ENCODE peak calls at places on chromosomes 13 and 19, in five cellular contexts. One of them, this sample, is unnamed.

GRCh38 chr19:12751635-12752034 is at the start of gene BEST2:
- DNase-seq in MV-4-11: no peak
- DNase-seq in activated naive CD8-positive, alpha-beta T cell treated with anti-CD3 and anti-CD28 coated beads, Interleukin-2, amount 50 U/mL, for 24 hours: no peak
- DNase-seq in kidney epithelial cell: no peak
- DNase-seq in fibroblast of pulmonary artery: no peak
- DNase-seq in this sample: no peak

GRCh38 chr13:108268713-108269112 is 805 bp upstream of the TNFSF13B start:
- DNase-seq in MV-4-11: no peak
- DNase-seq in activated naive CD8-positive, alpha-beta T cell treated with anti-CD3 and anti-CD28 coated beads, Interleukin-2, amount 50 U/mL, for 24 hours: no peak
- DNase-seq in kidney epithelial cell: no peak
- DNase-seq in fibroblast of pulmonary artery: no peak
- DNase-seq in this sample: no peak

GRCh38 chr13:72258340-72258981 is 391.5 kb upstream of the DACH1 start:
- DNase-seq in MV-4-11: no peak
- DNase-seq in activated naive CD8-positive, alpha-beta T cell treated with anti-CD3 and anti-CD28 coated beads, Interleukin-2, amount 50 U/mL, for 24 hours: no peak
- DNase-seq in kidney epithelial cell: no peak
- DNase-seq in fibroblast of pulmonary artery: no peak
- DNase-seq in this sample: no peak

GRCh38 chr19:19956431-19957075 is 55.8 kb downstream of the ZNF93 start:
- DNase-seq in MV-4-11: no peak
- DNase-seq in activated naive CD8-positive, alpha-beta T cell treated with anti-CD3 and anti-CD28 coated beads, Interleukin-2, amount 50 U/mL, for 24 hours: no peak
- DNase-seq in kidney epithelial cell: no peak
- DNase-seq in fibroblast of pulmonary artery: no peak
- DNase-seq in this sample: no peak

GRCh38 chr13:24145231-24145630 is 15.3 kb upstream of the SPATA13 start:
- DNase-seq in MV-4-11: no peak
- DNase-seq in activated naive CD8-positive, alpha-beta T cell treated with anti-CD3 and anti-CD28 coated beads, Interleukin-2, amount 50 U/mL, for 24 hours: no peak
- DNase-seq in kidney epithelial cell: no peak
- DNase-seq in fibroblast of pulmonary artery: no peak
- DNase-seq in this sample: no peak

GRCh38 chr13:39773833-39774232 is 118.4 kb downstream of the COG6 start:
- DNase-seq in MV-4-11: no peak
- DNase-seq in activated naive CD8-positive, alpha-beta T cell treated with anti-CD3 and anti-CD28 coated beads, Interleukin-2, amount 50 U/mL, for 24 hours: no peak
- DNase-seq in kidney epithelial cell: no peak
- DNase-seq in fibroblast of pulmonary artery: peak; percentile 36
- DNase-seq in this sample: no peak

GRCh38 chr19:38736413-38737280 is 7.6 kb downstream of the CAPN12 start:
- DNase-seq in MV-4-11: no peak
- DNase-seq in activated naive CD8-positive, alpha-beta T cell treated with anti-CD3 and anti-CD28 coated beads, Interleukin-2, amount 50 U/mL, for 24 hours: peak; percentile 78
- DNase-seq in kidney epithelial cell: no peak
- DNase-seq in fibroblast of pulmonary artery: no peak
- DNase-seq in this sample: no peak

GRCh38 chr13:41763772-41764171 is 197.1 kb downstream of the VWA8 start:
- DNase-seq in MV-4-11: no peak
- DNase-seq in activated naive CD8-positive, alpha-beta T cell treated with anti-CD3 and anti-CD28 coated beads, Interleukin-2, amount 50 U/mL, for 24 hours: no peak
- DNase-seq in kidney epithelial cell: no peak
- DNase-seq in fibroblast of pulmonary artery: no peak
- DNase-seq in this sample: no peak

GRCh38 chr19:512548-513365 is 5.5 kb downstream of the TPGS1 start:
- DNase-seq in MV-4-11: no peak
- DNase-seq in activated naive CD8-positive, alpha-beta T cell treated with anti-CD3 and anti-CD28 coated beads, Interleukin-2, amount 50 U/mL, for 24 hours: no peak
- DNase-seq in kidney epithelial cell: no peak
- DNase-seq in fibroblast of pulmonary artery: no peak
- DNase-seq in this sample: no peak

GRCh38 chr19:38975861-38976271 is 324 bp upstream of the FBXO17 start:
- DNase-seq in MV-4-11: no peak
- DNase-seq in activated naive CD8-positive, alpha-beta T cell treated with anti-CD3 and anti-CD28 coated beads, Interleukin-2, amount 50 U/mL, for 24 hours: no peak
- DNase-seq in kidney epithelial cell: no peak
- DNase-seq in fibroblast of pulmonary artery: peak; percentile 43
- DNase-seq in this sample: no peak

GRCh38 chr19:16807416-16808274 is 21.6 kb upstream of the SIN3B start:
- DNase-seq in MV-4-11: no peak
- DNase-seq in activated naive CD8-positive, alpha-beta T cell treated with anti-CD3 and anti-CD28 coated beads, Interleukin-2, amount 50 U/mL, for 24 hours: no peak
- DNase-seq in kidney epithelial cell: no peak
- DNase-seq in fibroblast of pulmonary artery: no peak
- DNase-seq in this sample: no peak

GRCh38 chr19:2289714-2290435 is 7.9 kb upstream of the PEAK3 start:
- DNase-seq in MV-4-11: peak; percentile 97
- DNase-seq in activated naive CD8-positive, alpha-beta T cell treated with anti-CD3 and anti-CD28 coated beads, Interleukin-2, amount 50 U/mL, for 24 hours: peak; percentile 45
- DNase-seq in kidney epithelial cell: no peak
- DNase-seq in fibroblast of pulmonary artery: no peak
- DNase-seq in this sample: peak; percentile 95

GRCh38 chr13:30373727-30374126 is 48.6 kb upstream of the UBE2L5 start:
- DNase-seq in MV-4-11: peak; percentile 34
- DNase-seq in activated naive CD8-positive, alpha-beta T cell treated with anti-CD3 and anti-CD28 coated beads, Interleukin-2, amount 50 U/mL, for 24 hours: peak; percentile 47
- DNase-seq in kidney epithelial cell: no peak
- DNase-seq in fibroblast of pulmonary artery: no peak
- DNase-seq in this sample: no peak

GRCh38 chr19:13381827-13382632 is 124.2 kb downstream of the CACNA1A start:
- DNase-seq in MV-4-11: no peak
- DNase-seq in activated naive CD8-positive, alpha-beta T cell treated with anti-CD3 and anti-CD28 coated beads, Interleukin-2, amount 50 U/mL, for 24 hours: no peak
- DNase-seq in kidney epithelial cell: no peak
- DNase-seq in fibroblast of pulmonary artery: peak; percentile 67
- DNase-seq in this sample: no peak

GRCh38 chr13:21333186-21333585 is 125.9 kb downstream of the ZDHHC20 start:
- DNase-seq in MV-4-11: no peak
- DNase-seq in activated naive CD8-positive, alpha-beta T cell treated with anti-CD3 and anti-CD28 coated beads, Interleukin-2, amount 50 U/mL, for 24 hours: no peak
- DNase-seq in kidney epithelial cell: no peak
- DNase-seq in fibroblast of pulmonary artery: no peak
- DNase-seq in this sample: no peak

GRCh38 chr13:51849145-51850101 is 4.4 kb upstream of the TMEM272 start:
- DNase-seq in MV-4-11: peak; percentile 66
- DNase-seq in activated naive CD8-positive, alpha-beta T cell treated with anti-CD3 and anti-CD28 coated beads, Interleukin-2, amount 50 U/mL, for 24 hours: peak; percentile 60
- DNase-seq in kidney epithelial cell: no peak
- DNase-seq in fibroblast of pulmonary artery: peak; percentile 20
- DNase-seq in this sample: peak; percentile 28

GRCh38 chr13:27334774-27335490 is 64.3 kb downstream of the RASL11A start:
- DNase-seq in MV-4-11: no peak
- DNase-seq in activated naive CD8-positive, alpha-beta T cell treated with anti-CD3 and anti-CD28 coated beads, Interleukin-2, amount 50 U/mL, for 24 hours: no peak
- DNase-seq in kidney epithelial cell: no peak
- DNase-seq in fibroblast of pulmonary artery: no peak
- DNase-seq in this sample: no peak

GRCh38 chr13:102508411-102508810 is 88.4 kb upstream of the TPP2 start:
- DNase-seq in MV-4-11: no peak
- DNase-seq in activated naive CD8-positive, alpha-beta T cell treated with anti-CD3 and anti-CD28 coated beads, Interleukin-2, amount 50 U/mL, for 24 hours: no peak
- DNase-seq in kidney epithelial cell: no peak
- DNase-seq in fibroblast of pulmonary artery: no peak
- DNase-seq in this sample: no peak

GRCh38 chr13:98490866-98491265 is 86.0 kb downstream of the STK24 start:
- DNase-seq in MV-4-11: no peak
- DNase-seq in activated naive CD8-positive, alpha-beta T cell treated with anti-CD3 and anti-CD28 coated beads, Interleukin-2, amount 50 U/mL, for 24 hours: no peak
- DNase-seq in kidney epithelial cell: no peak
- DNase-seq in fibroblast of pulmonary artery: no peak
- DNase-seq in this sample: no peak

GRCh38 chr19:49145485-49146407 is 9.4 kb downstream of the HRC start:
- DNase-seq in MV-4-11: peak; percentile 75
- DNase-seq in activated naive CD8-positive, alpha-beta T cell treated with anti-CD3 and anti-CD28 coated beads, Interleukin-2, amount 50 U/mL, for 24 hours: peak; percentile 88
- DNase-seq in kidney epithelial cell: no peak
- DNase-seq in fibroblast of pulmonary artery: peak; percentile 78
- DNase-seq in this sample: peak; percentile 83

GRCh38 chr19:7933411-7933810 is 7.5 kb upstream of the CTXN1 start:
- DNase-seq in MV-4-11: no peak
- DNase-seq in activated naive CD8-positive, alpha-beta T cell treated with anti-CD3 and anti-CD28 coated beads, Interleukin-2, amount 50 U/mL, for 24 hours: no peak
- DNase-seq in kidney epithelial cell: no peak
- DNase-seq in fibroblast of pulmonary artery: no peak
- DNase-seq in this sample: no peak

GRCh38 chr13:21501709-21502108 is 42.6 kb upstream of the ZDHHC20 start:
- DNase-seq in MV-4-11: no peak
- DNase-seq in activated naive CD8-positive, alpha-beta T cell treated with anti-CD3 and anti-CD28 coated beads, Interleukin-2, amount 50 U/mL, for 24 hours: no peak
- DNase-seq in kidney epithelial cell: no peak
- DNase-seq in fibroblast of pulmonary artery: no peak
- DNase-seq in this sample: no peak

GRCh38 chr13:73334459-73334858 is 275.7 kb downstream of the KLF5 start:
- DNase-seq in MV-4-11: no peak
- DNase-seq in activated naive CD8-positive, alpha-beta T cell treated with anti-CD3 and anti-CD28 coated beads, Interleukin-2, amount 50 U/mL, for 24 hours: no peak
- DNase-seq in kidney epithelial cell: no peak
- DNase-seq in fibroblast of pulmonary artery: peak; percentile 21
- DNase-seq in this sample: no peak

GRCh38 chr19:36136975-36137686 is 2.7 kb upstream of the CAPNS1 start:
- DNase-seq in MV-4-11: peak; percentile 29
- DNase-seq in activated naive CD8-positive, alpha-beta T cell treated with anti-CD3 and anti-CD28 coated beads, Interleukin-2, amount 50 U/mL, for 24 hours: no peak
- DNase-seq in kidney epithelial cell: no peak
- DNase-seq in fibroblast of pulmonary artery: peak; percentile 46
- DNase-seq in this sample: no peak

GRCh38 chr19:3631053-3631861 is 4.7 kb upstream of the CACTIN start:
- DNase-seq in MV-4-11: no peak
- DNase-seq in activated naive CD8-positive, alpha-beta T cell treated with anti-CD3 and anti-CD28 coated beads, Interleukin-2, amount 50 U/mL, for 24 hours: no peak
- DNase-seq in kidney epithelial cell: no peak
- DNase-seq in fibroblast of pulmonary artery: no peak
- DNase-seq in this sample: no peak

This sample was measured in Kasumi-1.